ENCODE peak calls at places on chromosomes 6 and 20, in eight cellular contexts. Q, U, I, H, O, R, T and L are unnamed samples. For H3K27me3, the result is how much of the 10 kb centered on the place peaks cover.

GRCh38 chr6:37283268-37283667 is 25.3 kb upstream of the TMEM217 start:
- DNase-seq in T (no peak), Q (no peak), R (no peak), H (no peak), U (no peak), I (no peak), O (no peak), L (no peak)

GRCh38 chr20:37901667-37902503 is 1.0 kb upstream of the VSTM2L start:
- DNase-seq in O (peak), U (peak), H (peak), I (peak), R (peak), T (no peak), Q (peak), L (peak)

GRCh38 chr6:135180458-135181332 is at the start of gene MYB:
- DNase-seq in T (no peak), O (peak), Q (no peak), R (peak), U (no peak), I (peak), H (peak), L (no peak)

GRCh38 chr6:903746-904145 is 210.8 kb upstream of the EXOC2 start:
- DNase-seq in R (no peak), U (no peak), Q (no peak), I (no peak), H (no peak), T (no peak), O (no peak), L (no peak)

GRCh38 chr6:144350176-144350575 is 65.0 kb downstream of the UTRN start:
- DNase-seq in R (no peak), T (no peak), O (no peak), H (no peak), U (no peak), I (no peak), Q (no peak), L (no peak)

GRCh38 chr6:169445661-169446581 is 192.3 kb upstream of the THBS2 start:
- DNase-seq in Q (no peak), O (no peak), H (no peak), R (peak), U (no peak), I (no peak), T (no peak), L (no peak)

GRCh38 chr20:58010186-58010585 is 218.3 kb downstream of the ANKRD60 start:
- DNase-seq in I (no peak), Q (no peak), R (no peak), U (no peak), H (no peak), T (no peak), O (no peak), L (no peak)

GRCh38 chr6:42106663-42107023 is 35.8 kb downstream of the C6orf132 start:
- DNase-seq in H (no peak), Q (no peak), R (no peak), I (no peak), U (peak), O (no peak), T (no peak), L (no peak)

GRCh38 chr6:158894192-158894591 is 75.0 kb upstream of the EZR start:
- DNase-seq in I (no peak), O (no peak), R (peak), U (no peak), Q (peak), T (no peak), H (no peak), L (peak)

GRCh38 chr6:129698430-129698829 is 11.5 kb downstream of the ARHGAP18 start:
- DNase-seq in T (no peak), H (no peak), I (no peak), Q (no peak), R (no peak), O (no peak), U (no peak), L (no peak)

DNA sequence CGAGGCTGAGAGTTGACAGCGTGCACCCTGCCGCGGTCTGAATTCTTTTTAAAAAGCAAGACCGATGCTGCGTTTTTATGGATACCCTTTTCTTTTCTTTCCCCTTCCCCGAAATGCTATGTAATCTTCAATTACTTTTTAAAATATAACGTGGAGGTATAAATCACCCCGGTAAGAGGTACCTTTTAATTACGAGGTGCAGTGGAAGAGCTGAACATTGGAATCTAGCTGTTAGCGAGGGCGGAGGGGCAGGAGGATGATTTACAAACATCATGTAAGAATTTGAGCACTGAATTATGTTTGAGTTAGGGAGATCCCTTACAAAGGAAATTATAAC is 1.2 kb downstream of the EYA2 start:
- DNase-seq in T (no peak), Q (no peak), R (no peak), O (no peak), U (no peak), I (no peak), H (no peak), L (no peak)
- H3K27me3 ChIP-seq in T (under half), Q (under half), R (under half), O (under half), U (under half), I (half or more), H (under half), L (under half)

DNA sequence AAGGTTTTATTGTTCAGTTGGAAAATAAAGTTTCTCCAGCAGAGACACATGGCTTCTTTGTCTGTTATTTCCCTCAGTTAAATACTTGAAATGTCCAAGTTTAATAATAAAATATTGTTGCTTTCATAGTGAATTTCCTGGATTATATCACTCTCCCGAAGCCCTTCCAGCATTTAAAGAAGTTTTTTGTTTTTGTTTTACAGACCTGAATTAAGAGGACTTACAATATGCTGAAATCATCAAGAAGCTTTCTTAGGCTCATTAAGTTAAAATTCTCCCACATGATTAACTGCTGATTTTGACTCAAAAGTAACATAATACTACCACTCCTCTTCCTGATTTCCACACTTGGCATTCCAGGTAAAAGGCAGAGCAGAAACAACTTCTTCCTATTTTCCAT is 35.9 kb downstream of the PDSS2 start:
- DNase-seq in O (no peak), H (no peak), R (no peak), T (no peak), U (no peak), Q (no peak), I (no peak), L (no peak)
- TF ChIP-seq REST in O (no peak), H (no peak), R (no peak), T (no peak), U (no peak), Q (no peak), I (no peak), L (no peak)

GRCh38 chr6:69974193-69974592 is 107.8 kb downstream of the COL19A1 start:
- DNase-seq in T (no peak), U (no peak), O (peak), R (no peak), I (peak), Q (no peak), H (no peak), L (no peak)
- H3K27me3 ChIP-seq in T (under half), U (under half), O (under half), R (under half), I (under half), Q (under half), H (under half), L (under half)

GRCh38 chr20:36112112-36112511 is 42.4 kb upstream of the EPB41L1 start:
- DNase-seq in T (no peak), Q (no peak), I (no peak), H (no peak), U (no peak), O (no peak), R (no peak), L (no peak)

GRCh38 chr20:36110936-36111445 is 43.5 kb upstream of the EPB41L1 start:
- DNase-seq in Q (no peak), H (peak), U (no peak), T (no peak), I (no peak), O (no peak), R (no peak), L (no peak)

GRCh38 chr20:36113015-36113414 is 41.5 kb upstream of the EPB41L1 start:
- DNase-seq in I (no peak), H (no peak), R (no peak), U (no peak), O (no peak), T (no peak), Q (no peak), L (no peak)

GRCh38 chr20:36114707-36115106 is 39.8 kb upstream of the EPB41L1 start:
- DNase-seq in T (no peak), I (no peak), H (no peak), O (no peak), U (no peak), Q (no peak), R (no peak), L (no peak)

DNA sequence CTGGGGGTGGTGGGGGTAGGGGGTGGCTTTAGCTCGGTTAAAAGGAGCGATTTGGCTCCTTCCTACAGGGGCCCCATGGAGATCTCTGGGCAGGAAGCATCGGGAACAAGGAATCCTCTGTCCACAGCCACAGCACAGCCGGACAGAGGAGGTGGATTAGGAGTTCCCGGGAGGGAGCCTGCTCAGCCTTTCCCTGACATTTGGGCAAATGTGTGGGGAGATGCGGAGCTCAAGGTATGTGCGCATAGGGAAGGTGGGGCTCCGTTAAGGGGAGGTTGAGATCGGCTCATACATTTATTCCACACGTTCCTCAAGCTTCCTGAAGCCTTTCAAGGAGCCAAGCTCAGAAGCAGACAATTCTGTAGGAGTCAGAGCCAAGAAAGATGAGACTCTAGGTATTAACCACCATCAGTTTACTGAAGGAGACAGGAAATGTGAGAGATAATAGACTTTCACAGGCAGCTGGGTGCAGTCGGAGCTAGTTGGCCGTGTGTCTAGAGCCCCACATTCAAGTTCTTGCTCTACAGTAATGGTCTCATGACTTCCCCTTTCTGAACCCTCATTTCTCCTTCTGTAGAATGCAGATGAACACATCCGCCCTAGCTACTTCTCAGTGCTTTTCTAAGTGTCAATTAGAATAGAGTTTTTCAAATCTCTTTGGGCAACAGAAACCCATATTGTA is 40.8 kb upstream of the EPB41L1 start:
- DNase-seq in T (peak), I (no peak), U (no peak), O (no peak), H (peak), Q (no peak), R (peak), L (no peak)
- TF ChIP-seq REST in T (no peak), I (no peak), U (no peak), O (no peak), H (no peak), Q (no peak), R (no peak), L (no peak)

GRCh38 chr6:29887819-29888581 is 54.3 kb upstream of the HLA-A start:
- DNase-seq in U (no peak), R (peak), O (peak), T (peak), I (no peak), Q (peak), H (peak), L (peak)

GRCh38 chr6:29884261-29884660 is 56.6 kb downstream of the HLA-G start:
- DNase-seq in U (no peak), R (no peak), Q (no peak), H (no peak), O (no peak), T (no peak), I (no peak), L (no peak)

GRCh38 chr6:29887330-29887818 is 55.0 kb upstream of the HLA-A start:
- DNase-seq in Q (peak), O (no peak), R (peak), H (no peak), T (no peak), U (no peak), I (no peak), L (no peak)

DNA sequence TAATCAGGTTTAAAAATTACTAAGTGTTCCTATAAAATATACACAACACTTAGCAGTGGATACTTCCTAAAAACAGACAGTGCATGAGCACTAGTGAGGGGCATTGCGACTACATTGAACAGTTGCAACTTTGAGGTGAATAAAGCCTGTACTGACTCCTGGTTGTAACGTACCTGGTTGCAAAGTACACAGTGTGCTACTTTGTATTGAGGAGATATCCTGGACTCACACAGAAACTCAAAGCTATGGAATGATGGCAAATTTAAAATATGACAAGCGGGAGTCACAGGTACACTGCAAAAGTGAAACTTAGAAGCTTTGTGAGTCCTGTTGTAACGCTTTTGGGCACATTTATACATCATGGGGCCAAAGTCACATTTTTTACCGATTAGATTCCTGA is 55.6 kb upstream of the HLA-A start:
- DNase-seq in T (no peak), I (no peak), U (no peak), H (no peak), R (no peak), Q (no peak), O (no peak), L (no peak)
- H3K27me3 ChIP-seq in T (under half), I (under half), U (under half), H (under half), R (under half), Q (under half), O (under half), L (under half)

GRCh38 chr20:56710125-56710524 is 81.0 kb downstream of the TFAP2C start:
- DNase-seq in I (no peak), Q (no peak), U (no peak), R (no peak), T (no peak), O (no peak), H (no peak), L (no peak)

GRCh38 chr20:56702931-56703840 is 74.1 kb downstream of the TFAP2C start:
- DNase-seq in R (no peak), O (no peak), U (no peak), I (no peak), Q (no peak), T (no peak), H (no peak), L (no peak)

GRCh38 chr20:56706867-56707360 is 77.8 kb downstream of the TFAP2C start:
- DNase-seq in I (no peak), Q (no peak), R (no peak), O (no peak), U (no peak), T (no peak), H (no peak), L (no peak)

GRCh38 chr20:56710577-56711465 is 81.7 kb downstream of the TFAP2C start:
- DNase-seq in H (no peak), I (no peak), U (no peak), R (peak), O (no peak), T (no peak), Q (peak), L (peak)

GRCh38 chr20:56708991-56709390 is 79.9 kb downstream of the TFAP2C start:
- DNase-seq in Q (no peak), U (no peak), H (no peak), T (no peak), R (no peak), I (no peak), O (no peak), L (no peak)
- TF ChIP-seq REST in Q (no peak), U (no peak), H (no peak), T (no peak), R (no peak), I (no peak), O (no peak), L (no peak)

GRCh38 chr6:99617131-99617530 is 10.5 kb downstream of the PRDM13 start:
- DNase-seq in U (no peak), O (no peak), I (no peak), Q (no peak), R (no peak), H (no peak), T (no peak), L (no peak)
- H3K27me3 ChIP-seq in U (under half), O (half or more), I (under half), Q (under half), R (half or more), H (half or more), T (under half), L (under half)

DNA sequence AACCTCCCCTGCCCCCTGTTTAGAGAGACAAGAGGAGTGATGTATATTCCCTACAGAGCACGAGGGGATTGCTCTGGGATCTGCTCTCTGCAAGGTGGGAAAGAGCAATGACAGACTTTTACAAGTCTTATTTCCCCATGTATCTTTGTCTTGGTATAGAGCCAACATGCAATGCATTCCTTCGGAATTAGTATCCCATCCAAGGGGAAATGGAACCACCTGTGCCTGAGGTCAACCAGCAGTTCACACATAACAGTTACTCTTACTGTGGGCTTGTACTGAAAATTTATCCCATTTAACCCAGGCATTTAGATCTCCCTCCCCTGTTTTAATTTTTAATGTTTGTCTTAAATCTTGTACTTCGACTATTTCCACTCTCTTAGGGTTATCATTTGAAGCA is 250.4 kb downstream of the C6orf118 start:
- DNase-seq in T (no peak), O (no peak), H (no peak), U (no peak), Q (no peak), R (no peak), I (no peak), L (no peak)
- TF ChIP-seq REST in T (no peak), O (no peak), H (no peak), U (no peak), Q (no peak), R (no peak), I (no peak), L (no peak)